ENCODE peak calls at places on chromosome X, in six cellular contexts. I is GM23248, M is MM.1S, P is HCT116, S is hepatocyte, X is GM23338. R is an unnamed sample.

GRCh38 chrX:47643926-47644325 is 6.4 kb downstream of the ELK1 start:
- DNase-seq in M (peak; percentile 11), X (no peak), P (no peak), I (peak; percentile 41), S (no peak), R (peak; percentile 9)

GRCh38 chrX:129957241-129958099 is 25.0 kb upstream of the BCORL1 start:
- DNase-seq in I (peak; percentile 66), M (peak; percentile 69), P (peak; percentile 15), S (peak; percentile 68), X (peak; percentile 87), R (peak; percentile 11)

GRCh38 chrX:11341274-11342256 is 48.4 kb downstream of the AMELX start:
- DNase-seq in S (peak; percentile 50), I (peak; percentile 89), X (no peak), M (no peak), P (no peak), R (peak; percentile 88)

GRCh38 chrX:45347877-45348675 is 147.4 kb upstream of the DIPK2B start:
- DNase-seq in M (no peak), X (no peak), I (peak; percentile 59), P (no peak), S (no peak), R (peak; percentile 76)

GRCh38 chrX:154457491-154458115 is 478 bp upstream of the PLXNA3 start:
- DNase-seq in P (no peak), X (peak; percentile 80), M (peak; percentile 54), S (peak; percentile 75), I (peak; percentile 52), R (peak; percentile 56)

GRCh38 chrX:125205084-125205917 is 114.4 kb upstream of the TEX13C start:
- DNase-seq in I (peak; percentile 41), S (peak; percentile 70), M (no peak), P (no peak), X (peak; percentile 78), R (peak; percentile 66)

GRCh38 chrX:2500091-2500680 is 590 bp downstream of the DHRSX start:
- DNase-seq in I (peak; percentile 89), P (no peak), S (peak; percentile 61), M (peak; percentile 7), X (peak; percentile 64), R (peak; percentile 52)

GRCh38 chrX:120517936-120518335 is 42.8 kb downstream of the CUL4B start:
- DNase-seq in X (no peak), S (no peak), M (no peak), P (no peak), I (peak; percentile 57), R (peak; percentile 77)

DNA sequence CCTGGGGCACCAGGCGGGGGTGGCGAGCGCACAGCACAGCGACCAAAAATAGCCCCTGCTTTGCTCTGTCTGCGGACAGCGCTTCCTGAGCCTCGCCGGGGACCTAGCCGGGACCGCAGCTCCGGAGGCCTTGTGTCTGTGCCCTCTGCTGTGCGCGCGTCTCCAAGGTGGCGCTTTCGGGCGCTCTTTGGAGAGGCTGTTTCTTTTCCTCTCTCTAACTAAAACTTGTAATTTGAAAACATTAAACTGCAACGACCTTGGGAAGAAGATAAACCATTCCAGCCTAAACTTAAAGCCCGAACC is 3.4 kb downstream of the ARX start:
- DNase-seq in I (peak; percentile 24), P (no peak), S (no peak), X (peak; percentile 62), M (peak; percentile 15), R (no peak)
- TF ChIP-seq EZH2 in I (no peak), P (no peak), S (peak; percentile 89), X (peak; percentile 84), M (no peak), R (no peak)

GRCh38 chrX:65093658-65094057 is 117.4 kb upstream of the ZC4H2 start:
- DNase-seq in I (no peak), P (no peak), M (no peak), S (no peak), X (no peak), R (no peak)
- H3K9me2 ChIP-seq in I (no peaks in the 10 kb centered on the region), P (no peaks in the 10 kb centered on the region), M (no peaks in the 10 kb centered on the region), S (no peaks in the 10 kb centered on the region), X (no peaks in the 10 kb centered on the region), R (no peaks in the 10 kb centered on the region)

GRCh38 chrX:17655232-17656034 is 81.9 kb upstream of the SCML1 start:
- DNase-seq in M (no peak), X (peak; percentile 41), I (peak; percentile 33), P (no peak), S (peak; percentile 10), R (no peak)
- TF ChIP-seq EZH2 in M (no peak), X (no peak), I (no peak), P (no peak), S (peak; percentile 47), R (no peak)

GRCh38 chrX:133437356-133437755 is 22.1 kb upstream of the GPC4 start:
- DNase-seq in S (no peak), P (no peak), X (peak; percentile 11), M (no peak), I (no peak), R (no peak)

GRCh38 chrX:133434197-133434820 is 19.0 kb upstream of the GPC4 start:
- DNase-seq in P (no peak), S (no peak), M (no peak), I (no peak), X (peak; percentile 34), R (no peak)

GRCh38 chrX:133437771-133438170 is 22.5 kb upstream of the GPC4 start:
- DNase-seq in I (no peak), X (no peak), P (no peak), M (no peak), S (no peak), R (no peak)

GRCh38 chrX:133440081-133440796 is 24.9 kb upstream of the GPC4 start:
- DNase-seq in X (peak; percentile 72), P (no peak), M (no peak), I (no peak), S (no peak), R (no peak)

DNA sequence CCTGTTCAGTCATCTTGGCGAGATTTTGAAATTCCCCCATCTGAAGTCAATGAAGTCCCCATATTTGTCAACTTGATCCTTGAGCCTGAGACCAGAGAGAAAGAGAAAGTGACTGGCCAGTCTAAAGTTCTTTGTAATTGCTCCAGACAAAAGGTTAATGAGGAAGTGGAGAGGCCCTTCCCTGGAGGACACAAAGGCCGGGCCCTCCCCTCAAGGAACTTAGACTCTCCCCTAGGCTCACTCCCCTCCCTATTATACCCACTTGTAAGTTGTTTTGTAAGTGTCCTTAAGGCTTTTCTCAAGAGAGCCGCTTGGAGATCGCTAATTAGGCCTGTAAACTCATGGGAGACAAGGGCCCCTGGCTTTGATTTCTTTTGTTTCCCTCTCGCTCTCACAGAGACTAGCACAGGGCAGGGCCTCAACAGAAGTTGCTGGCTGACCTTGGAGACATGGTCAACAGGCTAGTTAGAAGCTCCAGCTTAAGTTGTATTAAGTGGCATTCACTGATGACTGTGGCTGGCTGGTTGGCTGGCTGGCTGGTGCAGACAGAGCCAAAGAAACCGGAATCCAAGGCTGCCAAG is 20.3 kb upstream of the GPC4 start:
- DNase-seq in S (no peak), I (no peak), P (no peak), X (peak; percentile 19), M (no peak), R (no peak)
- H3K9me2 ChIP-seq in S (no peaks in the 10 kb centered on the region), I (no peaks in the 10 kb centered on the region), P (no peaks in the 10 kb centered on the region), X (no peaks in the 10 kb centered on the region), M (no peaks in the 10 kb centered on the region), R (no peaks in the 10 kb centered on the region)

R was measured in PC-3.